ENCODE peak calls at places on chromosomes 6 and 20, in nine cellular contexts. W is OCI-LY7, J is K562, T is H1, Z is esophagus squamous epithelium, N is GM20000, L is nephron progenitor cell, D is psoas muscle, B is fibroblast of the aortic adventitia. O is an unnamed sample.
A peak's percentile ranks its signal among the peaks of the same experiment; 100 is the strongest.

GRCh38 chr20:4225778-4226177 is 210.4 kb upstream of the RNF24 start:
- DNase-seq in J (no peak), N (no peak), T (no peak), Z (no peak), W (no peak), L (no peak), B (peak; percentile 97), D (no peak), O (peak; percentile 99)

GRCh38 chr6:27145731-27146455 is 101.6 kb upstream of the PRSS16 start:
- DNase-seq in N (peak; percentile 43), T (peak; percentile 63), W (peak; percentile 93), L (peak; percentile 28), B (peak; percentile 93), D (peak; percentile 67), J (no peak), Z (no peak), O (peak; percentile 88)

GRCh38 chr6:23696946-23697345 is 429.1 kb upstream of the NRSN1 start:
- DNase-seq in D (no peak), T (no peak), L (no peak), J (no peak), Z (no peak), B (no peak), N (no peak), W (no peak), O (no peak)

GRCh38 chr6:38713812-38714211 is 1.3 kb upstream of the DNAH8 start:
- DNase-seq in J (no peak), L (no peak), Z (no peak), W (no peak), N (peak; percentile 38), T (no peak), D (no peak), B (no peak), O (peak; percentile 3)

GRCh38 chr20:10603971-10604864 is 69.6 kb downstream of the JAG1 start:
- DNase-seq in T (no peak), N (no peak), W (no peak), Z (no peak), J (no peak), D (peak; percentile 55), L (no peak), B (peak; percentile 89), O (peak; percentile 94)

GRCh38 chr20:25066386-25066785 is 8.4 kb upstream of the ACSS1 start:
- DNase-seq in B (no peak), Z (no peak), W (no peak), T (no peak), D (no peak), L (no peak), J (no peak), N (no peak), O (no peak)

GRCh38 chr20:17024513-17025105 is 202.2 kb upstream of the PCSK2 start:
- DNase-seq in T (no peak), D (no peak), B (no peak), L (no peak), W (no peak), Z (no peak), J (no peak), N (no peak), O (peak; percentile 61)

GRCh38 chr6:32602403-32602802 is 12.8 kb upstream of the HLA-DRB1 start:
- DNase-seq in T (no peak), J (no peak), W (no peak), Z (no peak), N (no peak), B (no peak), L (no peak), D (no peak), O (no peak)

GRCh38 chr6:46053034-46053933 is 37.6 kb upstream of the CLIC5 start:
- DNase-seq in N (no peak), T (no peak), J (no peak), L (no peak), Z (no peak), D (no peak), W (no peak), B (peak; percentile 37), O (no peak)

GRCh38 chr20:58361549-58361948 is 27.5 kb upstream of the VAPB start:
- DNase-seq in L (no peak), Z (no peak), B (no peak), T (no peak), N (no peak), W (no peak), D (peak; percentile 17), J (no peak), O (peak; percentile 86)

GRCh38 chr20:58362970-58363369 is 26.1 kb upstream of the VAPB start:
- DNase-seq in L (no peak), W (no peak), J (no peak), D (no peak), B (no peak), T (no peak), Z (no peak), N (no peak), O (no peak)

GRCh38 chr20:58362117-58362516 is 26.9 kb upstream of the VAPB start:
- DNase-seq in L (no peak), Z (no peak), W (no peak), B (no peak), D (no peak), N (no peak), T (no peak), J (no peak), O (no peak)

DNA sequence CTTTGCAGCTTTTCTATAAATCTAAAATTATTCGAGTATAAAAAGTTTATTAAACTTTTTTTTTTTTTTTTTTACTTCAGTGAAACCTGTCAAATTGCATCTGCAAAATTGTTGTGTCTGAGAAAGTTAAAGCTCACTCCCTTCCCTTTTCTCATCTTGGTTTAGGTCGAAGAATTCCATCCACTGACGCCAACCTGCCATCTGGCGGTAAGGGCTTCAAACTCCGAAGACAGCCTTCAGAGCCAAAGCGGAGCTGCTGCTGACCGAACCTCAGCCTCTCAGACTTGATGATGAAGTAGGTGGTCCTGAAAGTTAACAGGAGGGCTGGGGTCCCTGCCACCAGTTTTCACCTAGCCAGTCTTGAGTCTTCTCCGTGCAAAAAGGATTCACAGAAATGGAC is 29.6 kb upstream of the VAPB start:
- DNase-seq in B (peak; percentile 12), N (no peak), L (peak; percentile 18), T (no peak), J (no peak), Z (no peak), D (no peak), W (no peak), O (no peak)
- TF ChIP-seq CTCF in B (no peak), N (no peak), L (peak; percentile 18), T (peak; percentile 41), J (no peak), Z (no peak), D (peak; percentile 18), W (no peak), O (peak; percentile 38)

GRCh38 chr6:89314692-89315091 is 407 bp downstream of the GABRR2 start:
- DNase-seq in T (no peak), W (no peak), D (no peak), L (no peak), B (no peak), Z (no peak), J (no peak), N (no peak), O (no peak)

GRCh38 chr6:89311530-89311852 is 3.6 kb downstream of the GABRR2 start:
- DNase-seq in N (no peak), W (no peak), J (no peak), T (no peak), Z (no peak), D (no peak), B (no peak), L (no peak), O (no peak)

GRCh38 chr6:89313006-89313405 is 2.1 kb downstream of the GABRR2 start:
- DNase-seq in B (peak; percentile 88), J (no peak), T (no peak), W (no peak), N (no peak), D (no peak), Z (no peak), L (no peak), O (peak; percentile 95)

GRCh38 chr6:89310929-89311328 is 4.2 kb downstream of the GABRR2 start:
- DNase-seq in W (no peak), B (peak; percentile 7), N (no peak), Z (no peak), T (no peak), D (no peak), J (no peak), L (no peak), O (peak; percentile 15)

GRCh38 chr6:89311853-89312531 is 3.1 kb downstream of the GABRR2 start:
- DNase-seq in L (peak; percentile 49), B (peak; percentile 88), W (peak; percentile 29), D (peak; percentile 55), N (no peak), Z (no peak), J (no peak), T (peak; percentile 80), O (peak; percentile 72)
- TF ChIP-seq CTCF in L (peak; percentile 39), B (peak; percentile 64), W (peak; percentile 78), D (peak; percentile 53), N (no peak), Z (peak; percentile 26), J (peak; percentile 46), T (peak; percentile 98), O (peak; percentile 65)

DNA sequence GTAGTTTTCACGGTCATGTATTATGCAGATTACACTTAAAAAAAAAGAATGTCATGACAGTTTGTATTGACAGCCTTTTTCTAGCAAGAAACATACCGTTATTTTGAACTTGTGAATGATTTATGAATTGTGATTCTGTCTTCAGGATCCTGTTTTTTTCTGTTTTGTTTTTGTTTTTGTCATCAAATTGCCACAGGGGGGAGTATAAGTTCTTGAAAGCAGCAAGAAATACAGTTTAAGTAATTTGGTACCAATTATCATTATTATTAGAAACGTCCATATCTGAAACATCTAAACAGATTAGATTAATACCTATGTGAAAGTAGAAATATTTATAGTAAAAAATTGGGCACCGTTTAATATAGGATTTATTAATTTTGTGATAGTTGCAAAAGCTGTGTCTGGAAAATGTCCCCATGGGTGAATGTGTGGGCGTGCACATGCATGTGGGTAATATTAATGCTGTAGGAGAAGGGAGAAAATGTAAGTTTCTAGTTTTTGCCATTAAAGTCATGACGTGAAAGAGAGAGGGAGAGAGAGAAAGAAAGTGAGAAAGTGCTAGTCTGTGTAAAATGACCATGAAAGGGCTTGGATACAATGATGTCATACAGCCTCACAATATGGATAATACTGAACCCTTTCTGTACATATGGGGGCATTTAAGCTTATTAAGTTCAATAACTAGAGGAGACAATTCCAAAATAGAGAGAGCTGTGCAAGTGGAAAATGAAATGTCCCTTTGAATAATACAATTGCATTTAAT is 9.4 kb upstream of the CCN2 start:
- DNase-seq in W (peak; percentile 6), N (no peak), L (no peak), T (no peak), D (no peak), Z (no peak), J (no peak), B (peak; percentile 62), O (peak; percentile 53)
- TF ChIP-seq CTCF in W (peak; percentile 76), N (no peak), L (no peak), T (no peak), D (peak; percentile 8), Z (no peak), J (no peak), B (peak; percentile 39), O (peak; percentile 50)

DNA sequence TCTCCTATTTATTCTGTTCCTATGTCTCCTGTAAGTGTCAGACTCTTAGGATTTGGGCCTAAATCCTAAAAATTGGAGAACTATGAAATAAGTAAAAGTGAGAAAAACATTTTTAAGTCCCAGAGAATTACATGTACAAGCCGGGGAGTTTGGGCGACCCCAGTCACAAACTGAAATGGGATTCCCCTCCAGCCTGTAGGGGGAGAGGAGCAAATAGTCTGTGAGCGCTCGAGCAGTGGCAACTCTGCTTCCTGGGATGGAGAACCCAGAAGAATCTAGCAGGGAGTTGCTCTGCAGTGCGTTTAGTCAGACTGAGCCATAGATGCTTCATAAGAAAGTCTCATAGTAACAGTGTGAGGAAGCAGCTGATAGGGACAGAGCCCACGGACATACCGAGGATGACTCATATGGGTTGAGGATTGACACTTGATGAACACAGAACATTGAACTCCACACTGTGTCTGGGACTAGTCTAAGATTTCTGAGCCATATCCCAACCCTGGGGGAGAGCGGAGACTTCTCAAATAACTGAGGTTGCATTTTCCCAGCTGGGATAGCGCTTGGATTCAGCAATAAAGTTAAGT is 437.2 kb downstream of the BCKDHB start:
- DNase-seq in L (no peak), N (no peak), Z (no peak), T (no peak), D (no peak), W (no peak), J (no peak), B (peak; percentile 56), O (peak; percentile 53)
- TF ChIP-seq CTCF in L (no peak), N (no peak), Z (no peak), T (peak; percentile 32), D (no peak), W (no peak), J (no peak), B (no peak), O (peak; percentile 2)

O was measured in AG10803.